ENCODE peak calls at places on chromosome 13, in ten cellular contexts. B is foreskin fibroblast, G is adrenal gland, I is cardiac fibroblast, A is astrocyte of the spinal cord, Q is fibroblast of mammary gland, Y is AG04449, O is prostate gland, T is astrocyte of the cerebellum, R is right cardiac atrium. V is an unnamed sample.

GRCh38 chr13:23427342-23428182 is 5.9 kb downstream of the SACS start:
- DNase-seq in B (peak; percentile 90), G (no peak), I (peak; percentile 86), A (peak; percentile 86), Q (peak; percentile 96), Y (peak; percentile 79), O (peak; percentile 70), T (peak; percentile 67), R (peak; percentile 43), V (no peak)

GRCh38 chr13:101785858-101786257 is 333.4 kb downstream of the ITGBL1 start:
- DNase-seq in B (peak; percentile 16), G (no peak), I (peak; percentile 0), A (peak; percentile 41), Q (peak; percentile 28), Y (no peak), O (no peak), T (peak; percentile 20), R (no peak), V (peak; percentile 39)

GRCh38 chr13:114148521-114148855 is 16.1 kb upstream of the RASA3 start:
- DNase-seq in B (no peak), G (no peak), I (no peak), A (no peak), Q (no peak), Y (no peak), O (no peak), T (no peak), R (no peak), V (no peak)

GRCh38 chr13:24150613-24151012 is 9.9 kb upstream of the SPATA13 start:
- DNase-seq in B (no peak), G (no peak), I (no peak), A (no peak), Q (no peak), Y (no peak), O (no peak), T (no peak), R (no peak), V (no peak)

GRCh38 chr13:40992678-40993077 is 26.4 kb downstream of the ELF1 start:
- DNase-seq in B (no peak), G (no peak), I (peak; percentile 29), A (no peak), Q (no peak), Y (no peak), O (no peak), T (no peak), R (no peak), V (no peak)

GRCh38 chr13:112027250-112027649 is 39.7 kb upstream of the SOX1 start:
- DNase-seq in B (no peak), G (no peak), I (no peak), A (no peak), Q (no peak), Y (no peak), O (no peak), T (no peak), R (no peak), V (no peak)

GRCh38 chr13:52010890-52011689 is at the start of gene ATP7B:
- DNase-seq in B (peak; percentile 10), G (peak; percentile 30), I (no peak), A (peak; percentile 7), Q (no peak), Y (no peak), O (no peak), T (no peak), R (peak; percentile 34), V (no peak)

GRCh38 chr13:33862006-33862405 is 44.1 kb downstream of the RFC3 start:
- DNase-seq in B (no peak), G (no peak), I (no peak), A (no peak), Q (no peak), Y (no peak), O (no peak), T (no peak), R (no peak), V (no peak)

GRCh38 chr13:108897955-108898354 is 268.5 kb downstream of the MYO16 start:
- DNase-seq in B (no peak), G (no peak), I (no peak), A (no peak), Q (peak; percentile 63), Y (no peak), O (no peak), T (no peak), R (no peak), V (no peak)

GRCh38 chr13:20118268-20119140 is 42.3 kb downstream of the GJA3 start:
- DNase-seq in B (no peak), G (peak; percentile 73), I (peak; percentile 53), A (peak; percentile 36), Q (peak; percentile 43), Y (no peak), O (peak; percentile 44), T (no peak), R (peak; percentile 65), V (peak; percentile 82)

GRCh38 chr13:48860369-48860768 is 115.3 kb upstream of the FNDC3A start:
- DNase-seq in B (no peak), G (no peak), I (no peak), A (no peak), Q (no peak), Y (no peak), O (no peak), T (no peak), R (no peak), V (no peak)
- H3K4me3 ChIP-seq in B (no peak overlapping the region), G (no peak overlapping the region), I (no peak overlapping the region), A (no peak overlapping the region), Q (no peak overlapping the region), Y (no peak overlapping the region), O (no peak overlapping the region), T (no peak overlapping the region), R (no peak overlapping the region), V (no peak overlapping the region)

DNA sequence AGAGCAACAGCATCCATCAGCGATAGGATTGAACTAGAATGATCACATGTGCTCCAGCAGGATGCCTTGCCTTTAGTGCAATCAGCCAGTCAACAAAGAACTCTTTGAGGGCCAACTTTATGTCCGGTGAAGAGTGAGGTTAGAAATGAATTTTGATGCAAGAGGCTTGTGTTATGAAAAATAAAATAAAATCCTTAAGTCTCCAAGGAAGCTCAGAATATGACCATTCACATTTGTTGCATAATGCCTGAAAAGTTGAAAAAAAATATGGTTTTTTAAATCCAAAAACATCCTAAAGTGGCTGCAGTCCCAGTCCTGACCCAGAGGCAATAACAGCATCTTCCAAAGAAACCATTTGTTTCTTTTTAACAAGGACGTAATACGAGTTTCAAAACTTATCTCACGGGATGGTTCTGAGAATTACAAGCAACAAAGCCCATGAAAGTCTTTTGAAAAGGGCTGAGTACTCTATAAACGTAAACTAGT is 61.3 kb downstream of the DCLK1 start:
- DNase-seq in B (no peak), G (no peak), I (peak; percentile 40), A (no peak), Q (peak; percentile 53), Y (no peak), O (no peak), T (no peak), R (peak; percentile 21), V (no peak)
- H3K4me3 ChIP-seq in B (no peak overlapping the region), G (no peak overlapping the region), I (no peak overlapping the region), A (no peak overlapping the region), Q (no peak overlapping the region), Y (no peak overlapping the region), O (no peak overlapping the region), T (no peak overlapping the region), R (no peak overlapping the region), V (no peak overlapping the region)

DNA sequence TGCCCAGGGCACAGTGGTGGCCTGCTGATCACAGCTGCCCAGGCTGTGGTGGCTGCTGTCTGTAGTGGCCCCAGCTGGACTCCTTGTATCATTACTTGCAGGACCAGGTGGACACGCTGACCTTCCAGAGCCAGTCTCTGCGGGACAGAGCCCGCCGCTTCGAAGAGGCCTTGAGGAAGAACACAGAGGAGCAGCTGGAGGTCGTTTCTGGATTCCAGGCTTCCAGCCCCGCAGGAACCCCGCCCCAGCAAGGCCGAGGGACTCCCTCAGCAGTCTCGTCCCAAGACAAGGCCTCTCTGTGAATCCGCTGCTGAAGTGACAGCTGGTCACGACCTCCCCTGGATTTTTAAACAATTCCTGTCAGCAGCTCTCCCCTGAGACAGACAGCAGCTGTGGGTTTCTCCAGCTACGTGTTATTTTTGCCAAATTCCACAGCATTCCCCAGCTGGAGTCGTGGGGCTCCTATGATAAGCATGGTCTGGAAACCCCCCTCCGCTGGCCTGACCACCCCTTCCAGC is 98.3 kb downstream of the SLC7A1 start:
- DNase-seq in B (no peak), G (no peak), I (peak; percentile 88), A (peak; percentile 53), Q (peak; percentile 22), Y (no peak), O (no peak), T (no peak), R (peak; percentile 80), V (peak; percentile 86)
- H3K4me3 ChIP-seq in B (no peak overlapping the region), G (no peak overlapping the region), I (no peak overlapping the region), A (no peak overlapping the region), Q (no peak overlapping the region), Y (no peak overlapping the region), O (no peak overlapping the region), T (no peak overlapping the region), R (no peak overlapping the region), V (no peak overlapping the region)

GRCh38 chr13:27920677-27921420 is 1.0 kb downstream of the PDX1 start:
- DNase-seq in B (no peak), G (no peak), I (peak; percentile 26), A (no peak), Q (peak; percentile 14), Y (no peak), O (no peak), T (no peak), R (no peak), V (no peak)

GRCh38 chr13:27922974-27923612 is 3.3 kb downstream of the PDX1 start:
- DNase-seq in B (no peak), G (no peak), I (no peak), A (no peak), Q (no peak), Y (no peak), O (no peak), T (no peak), R (no peak), V (no peak)

GRCh38 chr13:27919934-27920676 is at the start of gene PDX1:
- DNase-seq in B (no peak), G (no peak), I (no peak), A (no peak), Q (no peak), Y (no peak), O (no peak), T (no peak), R (peak; percentile 27), V (no peak)

GRCh38 chr13:27921961-27922910 is 2.4 kb downstream of the PDX1 start:
- DNase-seq in B (no peak), G (no peak), I (no peak), A (no peak), Q (no peak), Y (no peak), O (no peak), T (no peak), R (no peak), V (no peak)

GRCh38 chr13:27921421-27921960 is 1.7 kb downstream of the PDX1 start:
- DNase-seq in B (no peak), G (no peak), I (no peak), A (no peak), Q (no peak), Y (no peak), O (no peak), T (no peak), R (no peak), V (no peak)
- H3K4me3 ChIP-seq in B (peak overlapping the region; percentile 37), G (no peak overlapping the region), I (peak overlapping the region; percentile 25), A (no peak overlapping the region), Q (no peak overlapping the region), Y (peak overlapping the region; percentile 32), O (peak overlapping the region; percentile 8), T (peak overlapping the region; percentile 16), R (peak overlapping the region; percentile 29), V (peak overlapping the region; percentile 31)

GRCh38 chr13:27792393-27793218 is at the start of gene GSX1:
- DNase-seq in B (peak; percentile 65), G (peak; percentile 77), I (peak; percentile 77), A (peak; percentile 80), Q (peak; percentile 68), Y (no peak), O (peak; percentile 47), T (peak; percentile 40), R (peak; percentile 62), V (peak; percentile 75)
- H3K4me3 ChIP-seq in B (peak within 1 kb of the TSS; percentile 26), G (no peak within 1 kb of the TSS), I (no peak within 1 kb of the TSS), A (no peak within 1 kb of the TSS), Q (no peak within 1 kb of the TSS), Y (peak within 1 kb of the TSS; percentile 29), O (no peak within 1 kb of the TSS), T (peak within 1 kb of the TSS; percentile 10), R (peak within 1 kb of the TSS; percentile 50), V (peak within 1 kb of the TSS; percentile 34)

V was measured in heart left ventricle.